ENCODE peak calls at places on chromosomes 11 and 22, in six cellular contexts. One of them, this sample, is unnamed. For H3K4me1, the result is how much of the 10 kb centered on the place peaks cover.

GRCh38 chr11:96234866-96235441 is 108.0 kb downstream of the MAML2 start:
- DNase-seq in IMR-90: no peak
- DNase-seq in colonic mucosa: no peak
- DNase-seq in pancreas: no peak
- DNase-seq in fibroblast of lung: no peak
- DNase-seq in CD8-positive, alpha-beta T cell: no peak
- DNase-seq in this sample: no peak

GRCh38 chr11:86703992-86704391 is 31.6 kb upstream of the ME3 start:
- DNase-seq in IMR-90: no peak
- DNase-seq in colonic mucosa: no peak
- DNase-seq in pancreas: no peak
- DNase-seq in fibroblast of lung: no peak
- DNase-seq in CD8-positive, alpha-beta T cell: no peak
- DNase-seq in this sample: no peak

GRCh38 chr22:38267086-38267485 is 5.7 kb downstream of the TMEM184B start:
- DNase-seq in IMR-90: peak
- DNase-seq in colonic mucosa: no peak
- DNase-seq in pancreas: no peak
- DNase-seq in fibroblast of lung: no peak
- DNase-seq in CD8-positive, alpha-beta T cell: peak
- DNase-seq in this sample: peak

GRCh38 chr22:22959147-22959827 is 71.7 kb downstream of the IGLL5 start:
- DNase-seq in IMR-90: peak
- DNase-seq in colonic mucosa: peak
- DNase-seq in pancreas: no peak
- DNase-seq in fibroblast of lung: peak
- DNase-seq in CD8-positive, alpha-beta T cell: peak
- DNase-seq in this sample: peak

GRCh38 chr11:57763568-57763967 is 2.0 kb downstream of the CTNND1 start:
- DNase-seq in IMR-90: peak
- DNase-seq in colonic mucosa: peak
- DNase-seq in pancreas: no peak
- DNase-seq in fibroblast of lung: peak
- DNase-seq in CD8-positive, alpha-beta T cell: no peak
- DNase-seq in this sample: no peak

GRCh38 chr11:128905345-128906184 is 14.4 kb downstream of the KCNJ5 start:
- DNase-seq in IMR-90: peak
- DNase-seq in colonic mucosa: peak
- DNase-seq in pancreas: peak
- DNase-seq in fibroblast of lung: peak
- DNase-seq in CD8-positive, alpha-beta T cell: peak
- DNase-seq in this sample: peak

GRCh38 chr22:45742866-45743450 is 71.3 kb downstream of the ATXN10 start:
- DNase-seq in IMR-90: peak
- DNase-seq in colonic mucosa: no peak
- DNase-seq in pancreas: no peak
- DNase-seq in fibroblast of lung: peak
- DNase-seq in CD8-positive, alpha-beta T cell: no peak
- DNase-seq in this sample: no peak

GRCh38 chr11:129292768-129293167 is 82.9 kb upstream of the BARX2 start:
- DNase-seq in IMR-90: no peak
- DNase-seq in colonic mucosa: no peak
- DNase-seq in pancreas: no peak
- DNase-seq in fibroblast of lung: no peak
- DNase-seq in CD8-positive, alpha-beta T cell: no peak
- DNase-seq in this sample: no peak

GRCh38 chr11:57712256-57713150 is at the start of gene TMX2:
- DNase-seq in IMR-90: peak
- DNase-seq in colonic mucosa: peak
- DNase-seq in pancreas: peak
- DNase-seq in fibroblast of lung: peak
- DNase-seq in CD8-positive, alpha-beta T cell: peak
- DNase-seq in this sample: peak

GRCh38 chr22:19036523-19037273 is 85.5 kb downstream of the DGCR2 start:
- DNase-seq in IMR-90: peak
- DNase-seq in colonic mucosa: no peak
- DNase-seq in pancreas: peak
- DNase-seq in fibroblast of lung: peak
- DNase-seq in CD8-positive, alpha-beta T cell: no peak
- DNase-seq in this sample: no peak

GRCh38 chr11:1197431-1197885 is 25.4 kb upstream of the MUC5B start:
- DNase-seq in IMR-90: no peak
- DNase-seq in colonic mucosa: no peak
- DNase-seq in pancreas: no peak
- DNase-seq in fibroblast of lung: no peak
- DNase-seq in CD8-positive, alpha-beta T cell: no peak
- DNase-seq in this sample: peak

GRCh38 chr22:28923826-28924732 is 40.7 kb downstream of the ZNRF3 start:
- DNase-seq in IMR-90: no peak
- DNase-seq in colonic mucosa: peak
- DNase-seq in pancreas: peak
- DNase-seq in fibroblast of lung: no peak
- DNase-seq in CD8-positive, alpha-beta T cell: no peak
- DNase-seq in this sample: no peak

GRCh38 chr11:132999031-132999430 is 533.3 kb downstream of the OPCML start:
- DNase-seq in IMR-90: no peak
- DNase-seq in colonic mucosa: no peak
- DNase-seq in pancreas: no peak
- DNase-seq in fibroblast of lung: no peak
- DNase-seq in CD8-positive, alpha-beta T cell: no peak
- DNase-seq in this sample: no peak

GRCh38 chr22:49689255-49689770 is 138.4 kb downstream of the BRD1 start:
- DNase-seq in IMR-90: no peak
- DNase-seq in colonic mucosa: no peak
- DNase-seq in pancreas: no peak
- DNase-seq in fibroblast of lung: no peak
- DNase-seq in CD8-positive, alpha-beta T cell: no peak
- DNase-seq in this sample: peak

GRCh38 chr22:45441158-45441557 is 27.7 kb downstream of the RIBC2 start:
- DNase-seq in IMR-90: peak
- DNase-seq in colonic mucosa: peak
- DNase-seq in pancreas: no peak
- DNase-seq in fibroblast of lung: peak
- DNase-seq in CD8-positive, alpha-beta T cell: no peak
- DNase-seq in this sample: peak

GRCh38 chr22:33726294-33726711 is 194.0 kb downstream of the LARGE1 start:
- DNase-seq in IMR-90: peak
- DNase-seq in colonic mucosa: no peak
- DNase-seq in pancreas: no peak
- DNase-seq in fibroblast of lung: peak
- DNase-seq in CD8-positive, alpha-beta T cell: no peak
- DNase-seq in this sample: no peak

GRCh38 chr11:120622189-120622912 is 110.8 kb downstream of the GRIK4 start:
- DNase-seq in IMR-90: no peak
- DNase-seq in colonic mucosa: no peak
- DNase-seq in pancreas: no peak
- DNase-seq in fibroblast of lung: peak
- DNase-seq in CD8-positive, alpha-beta T cell: no peak
- DNase-seq in this sample: no peak

GRCh38 chr11:76657139-76657823 is 13.3 kb downstream of the LRRC32 start:
- DNase-seq in IMR-90: no peak
- DNase-seq in colonic mucosa: no peak
- DNase-seq in pancreas: no peak
- DNase-seq in fibroblast of lung: no peak
- DNase-seq in CD8-positive, alpha-beta T cell: no peak
- DNase-seq in this sample: no peak

GRCh38 chr11:100890779-100891178 is 203.7 kb downstream of the ARHGAP42 start:
- DNase-seq in IMR-90: peak
- DNase-seq in colonic mucosa: no peak
- DNase-seq in pancreas: no peak
- DNase-seq in fibroblast of lung: peak
- DNase-seq in CD8-positive, alpha-beta T cell: no peak
- DNase-seq in this sample: peak

GRCh38 chr22:24001314-24001713 is 3.9 kb downstream of the GSTT4 start:
- DNase-seq in IMR-90: no peak
- DNase-seq in colonic mucosa: no peak
- DNase-seq in pancreas: no peak
- DNase-seq in fibroblast of lung: no peak
- DNase-seq in CD8-positive, alpha-beta T cell: no peak
- DNase-seq in this sample: no peak

GRCh38 chr11:82733444-82734119 is at the start of gene FAM181B:
- DNase-seq in IMR-90: no peak
- DNase-seq in colonic mucosa: peak
- DNase-seq in pancreas: peak
- DNase-seq in fibroblast of lung: peak
- DNase-seq in CD8-positive, alpha-beta T cell: no peak
- DNase-seq in this sample: peak

DNA sequence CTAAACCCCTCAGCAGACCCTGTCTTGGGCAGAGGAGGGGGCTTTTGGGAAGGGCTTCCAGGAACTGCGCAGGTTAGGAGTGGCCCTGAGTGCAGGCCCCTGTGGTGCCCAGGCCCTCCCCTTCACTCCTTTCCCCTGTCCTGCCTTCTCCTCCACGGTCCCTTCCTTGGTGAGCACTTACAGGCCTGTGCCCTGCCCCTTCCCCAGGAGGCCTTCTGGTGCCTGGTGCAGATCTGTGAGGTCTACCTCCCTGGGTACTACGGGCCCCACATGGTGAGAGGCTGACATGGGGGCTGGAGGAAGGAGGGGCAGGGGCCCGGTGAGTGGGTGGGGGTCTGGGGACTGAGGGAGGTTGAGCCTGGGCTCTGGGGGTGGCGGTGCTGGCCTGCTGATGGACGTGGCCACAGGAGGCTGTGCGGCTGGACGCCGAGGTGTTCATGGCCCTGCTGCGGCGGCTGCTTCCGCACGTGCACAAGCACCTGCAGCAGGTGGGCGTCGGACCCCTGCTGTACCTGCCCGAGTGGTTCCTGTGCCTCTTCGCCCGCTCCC is 2.6 kb downstream of the TBC1D10C start:
- DNase-seq in IMR-90: no peak
- DNase-seq in colonic mucosa: no peak
- DNase-seq in pancreas: peak
- DNase-seq in fibroblast of lung: no peak
- DNase-seq in CD8-positive, alpha-beta T cell: no peak
- DNase-seq in this sample: no peak
- H3K4me3 ChIP-seq in IMR-90: no peak
- H3K4me3 ChIP-seq in colonic mucosa: no peak
- H3K4me3 ChIP-seq in pancreas: no peak
- H3K4me3 ChIP-seq in fibroblast of lung: no peak
- H3K4me3 ChIP-seq in CD8-positive, alpha-beta T cell: peak
- H3K4me3 ChIP-seq in this sample: no peak

GRCh38 chr11:114132944-114133394 is 73.5 kb downstream of the ZBTB16 start:
- DNase-seq in IMR-90: no peak
- DNase-seq in colonic mucosa: peak
- DNase-seq in pancreas: peak
- DNase-seq in fibroblast of lung: peak
- DNase-seq in CD8-positive, alpha-beta T cell: no peak
- DNase-seq in this sample: no peak

GRCh38 chr11:114132427-114132826 is 72.9 kb downstream of the ZBTB16 start:
- DNase-seq in IMR-90: no peak
- DNase-seq in colonic mucosa: no peak
- DNase-seq in pancreas: no peak
- DNase-seq in fibroblast of lung: no peak
- DNase-seq in CD8-positive, alpha-beta T cell: no peak
- DNase-seq in this sample: no peak

GRCh38 chr11:114133548-114134329 is 74.2 kb downstream of the ZBTB16 start:
- DNase-seq in IMR-90: no peak
- DNase-seq in colonic mucosa: no peak
- DNase-seq in pancreas: no peak
- DNase-seq in fibroblast of lung: peak
- DNase-seq in CD8-positive, alpha-beta T cell: no peak
- DNase-seq in this sample: no peak

GRCh38 chr11:114129699-114130659 is 70.5 kb downstream of the ZBTB16 start:
- DNase-seq in IMR-90: no peak
- DNase-seq in colonic mucosa: no peak
- DNase-seq in pancreas: no peak
- DNase-seq in fibroblast of lung: no peak
- DNase-seq in CD8-positive, alpha-beta T cell: no peak
- DNase-seq in this sample: no peak

DNA sequence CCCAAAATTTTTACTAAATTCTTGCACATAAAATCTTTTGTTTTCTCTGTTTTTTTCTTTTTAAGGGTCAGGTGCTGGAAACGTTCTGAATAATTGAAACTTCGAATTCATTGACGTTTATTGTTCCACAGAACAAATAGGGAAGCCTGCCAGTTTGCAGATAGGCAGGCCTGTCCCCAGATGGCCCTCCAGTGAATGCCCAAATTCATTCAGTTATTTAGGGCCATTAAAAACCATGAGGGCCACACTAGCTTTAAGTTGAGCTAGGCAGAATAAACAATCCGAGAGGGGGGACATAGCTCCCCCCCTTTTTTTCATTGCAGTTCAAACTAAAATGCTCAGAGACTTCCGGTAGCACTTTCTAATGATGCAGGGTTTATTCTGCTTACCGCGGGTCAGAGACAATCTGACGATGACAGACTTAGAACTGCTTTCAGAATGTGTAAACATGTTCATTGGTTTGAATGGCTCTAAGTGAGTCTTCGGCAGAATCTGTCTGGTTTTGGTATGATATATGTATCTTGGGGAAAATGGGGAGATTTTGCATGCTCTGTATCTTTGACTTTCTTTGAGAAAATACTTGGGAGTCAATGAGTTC is 72.0 kb downstream of the ZBTB16 start:
- DNase-seq in IMR-90: no peak
- DNase-seq in colonic mucosa: no peak
- DNase-seq in pancreas: no peak
- DNase-seq in fibroblast of lung: no peak
- DNase-seq in CD8-positive, alpha-beta T cell: no peak
- DNase-seq in this sample: no peak
- H3K4me1 ChIP-seq in IMR-90: under half
- H3K4me1 ChIP-seq in colonic mucosa: under half
- H3K4me1 ChIP-seq in pancreas: under half
- H3K4me1 ChIP-seq in fibroblast of lung: under half
- H3K4me1 ChIP-seq in CD8-positive, alpha-beta T cell: under half
- H3K4me1 ChIP-seq in this sample: under half

GRCh38 chr22:41874090-41874489 is 40.8 kb downstream of the SHISA8 start:
- DNase-seq in IMR-90: no peak
- DNase-seq in colonic mucosa: no peak
- DNase-seq in pancreas: no peak
- DNase-seq in fibroblast of lung: no peak
- DNase-seq in CD8-positive, alpha-beta T cell: no peak
- DNase-seq in this sample: no peak

GRCh38 chr22:41876275-41876674 is 38.6 kb downstream of the SHISA8 start:
- DNase-seq in IMR-90: peak
- DNase-seq in colonic mucosa: no peak
- DNase-seq in pancreas: no peak
- DNase-seq in fibroblast of lung: peak
- DNase-seq in CD8-positive, alpha-beta T cell: no peak
- DNase-seq in this sample: no peak

GRCh38 chr22:41870786-41871185 is 37.9 kb downstream of the SREBF2 start:
- DNase-seq in IMR-90: no peak
- DNase-seq in colonic mucosa: no peak
- DNase-seq in pancreas: no peak
- DNase-seq in fibroblast of lung: no peak
- DNase-seq in CD8-positive, alpha-beta T cell: no peak
- DNase-seq in this sample: no peak

GRCh38 chr22:41875531-41876242 is 39.2 kb downstream of the SHISA8 start:
- DNase-seq in IMR-90: no peak
- DNase-seq in colonic mucosa: no peak
- DNase-seq in pancreas: no peak
- DNase-seq in fibroblast of lung: no peak
- DNase-seq in CD8-positive, alpha-beta T cell: no peak
- DNase-seq in this sample: no peak

GRCh38 chr22:41873391-41873790 is 40.5 kb downstream of the SREBF2 start:
- DNase-seq in IMR-90: no peak
- DNase-seq in colonic mucosa: no peak
- DNase-seq in pancreas: no peak
- DNase-seq in fibroblast of lung: no peak
- DNase-seq in CD8-positive, alpha-beta T cell: peak
- DNase-seq in this sample: no peak
- H3K27ac ChIP-seq in IMR-90: no peak
- H3K27ac ChIP-seq in colonic mucosa: no peak
- H3K27ac ChIP-seq in pancreas: no peak
- H3K27ac ChIP-seq in fibroblast of lung: no peak
- H3K27ac ChIP-seq in CD8-positive, alpha-beta T cell: peak
- H3K27ac ChIP-seq in this sample: no peak

GRCh38 chr22:36369922-36370781 is 17.6 kb downstream of the MYH9 start:
- DNase-seq in IMR-90: peak
- DNase-seq in colonic mucosa: peak
- DNase-seq in pancreas: no peak
- DNase-seq in fibroblast of lung: peak
- DNase-seq in CD8-positive, alpha-beta T cell: no peak
- DNase-seq in this sample: peak
- H3K4me3 ChIP-seq in IMR-90: no peak
- H3K4me3 ChIP-seq in colonic mucosa: no peak
- H3K4me3 ChIP-seq in pancreas: no peak
- H3K4me3 ChIP-seq in fibroblast of lung: no peak
- H3K4me3 ChIP-seq in CD8-positive, alpha-beta T cell: peak
- H3K4me3 ChIP-seq in this sample: no peak

This sample was measured in SJSA1.